ENCODE peak calls at places on chromosomes 7 and 10, in seven cellular contexts. P is Kasumi-1; K is HS-5; O is astrocyte of the spinal cord; E is EL; D is stimulated activated CD4-positive, alpha-beta T cell treated with anti-CD3 and anti-CD28 coated beads, Interleukin-4, amount 100 ng/mL, for 48 hours; U is hippocampal formation. C is an unnamed sample.

GRCh38 chr10:103507235-103508191 is 14.0 kb downstream of the NEURL1 start:
- DNase-seq in K (no peak), O (no peak), P (no peak), E (no peak), U (no peak), D (no peak), C (no peak)

GRCh38 chr7:108257954-108258353 is 127.8 kb upstream of the LAMB4 start:
- DNase-seq in K (no peak), O (no peak), D (no peak), P (no peak), E (no peak), U (no peak), C (no peak)

GRCh38 chr10:110399163-110400094 is 94.7 kb upstream of the SMNDC1 start:
- DNase-seq in E (peak; percentile 99), P (no peak), O (peak; percentile 97), K (peak; percentile 98), U (no peak), D (no peak), C (no peak)

GRCh38 chr10:80718024-80718423 is 180.3 kb downstream of the SH2D4B start:
- DNase-seq in E (no peak), O (no peak), K (no peak), P (no peak), D (no peak), U (no peak), C (no peak)

GRCh38 chr7:10122573-10123100 is 851.0 kb upstream of the PHF14 start:
- DNase-seq in P (no peak), U (peak; percentile 75), K (no peak), E (no peak), O (no peak), D (no peak), C (no peak)

GRCh38 chr7:1137517-1138167 is 22.4 kb downstream of the ZFAND2A start:
- DNase-seq in K (no peak), O (no peak), P (no peak), E (no peak), D (no peak), U (no peak), C (no peak)

GRCh38 chr7:117470777-117471176 is 9.0 kb upstream of the CFTR start:
- DNase-seq in P (no peak), K (no peak), O (no peak), E (no peak), U (no peak), D (no peak), C (no peak)

GRCh38 chr7:30698481-30698880 is 16.2 kb upstream of the CRHR2 start:
- DNase-seq in O (no peak), U (no peak), E (no peak), K (no peak), P (no peak), D (no peak), C (no peak)

GRCh38 chr7:13980474-13980873 is 9.0 kb downstream of the ETV1 start:
- DNase-seq in K (no peak), O (no peak), E (no peak), P (no peak), D (no peak), U (no peak), C (no peak)

GRCh38 chr7:82506702-82507101 is 63.1 kb upstream of the CACNA2D1 start:
- DNase-seq in P (no peak), O (no peak), U (peak; percentile 5), E (no peak), D (no peak), K (no peak), C (no peak)

GRCh38 chr10:69734797-69735468 is 66.8 kb upstream of the COL13A1 start:
- DNase-seq in P (no peak), D (no peak), O (no peak), K (no peak), E (no peak), U (no peak), C (no peak)

GRCh38 chr7:128888039-128888755 is 22.3 kb downstream of the KCP start:
- DNase-seq in K (no peak), U (no peak), O (no peak), D (no peak), E (no peak), P (no peak), C (no peak)

GRCh38 chr7:28347964-28348363 is 64.4 kb upstream of the CREB5 start:
- DNase-seq in D (no peak), P (no peak), E (peak; percentile 65), K (peak; percentile 72), O (no peak), U (no peak), C (no peak)

GRCh38 chr10:23141995-23142394 is 46.6 kb downstream of the MSRB2 start:
- DNase-seq in P (no peak), D (no peak), U (no peak), E (no peak), K (no peak), O (no peak), C (no peak)

GRCh38 chr7:56062382-56062781 is 1.7 kb upstream of the SUMF2 start:
- DNase-seq in U (no peak), E (peak; percentile 81), D (no peak), K (no peak), O (peak; percentile 60), P (no peak), C (no peak)

GRCh38 chr7:35613150-35613549 is 81.8 kb downstream of the HERPUD2 start:
- DNase-seq in D (no peak), K (no peak), P (no peak), E (no peak), U (no peak), O (no peak), C (no peak)

GRCh38 chr10:116880716-116881440 is 31.6 kb downstream of the ENO4 start:
- DNase-seq in K (no peak), E (peak; percentile 9), D (no peak), O (peak; percentile 6), U (no peak), P (no peak), C (no peak)

GRCh38 chr10:57952741-57953140 is 315.0 kb downstream of the IPMK start:
- DNase-seq in P (no peak), E (peak; percentile 59), U (no peak), D (no peak), K (no peak), O (peak; percentile 56), C (no peak)

GRCh38 chr10:132862485-132863420 is 76.8 kb upstream of the NKX6-2 start:
- DNase-seq in O (no peak), U (no peak), K (no peak), D (no peak), P (peak; percentile 50), E (no peak), C (no peak)

GRCh38 chr10:43200538-43201390 is 62.5 kb downstream of the CSGALNACT2 start:
- DNase-seq in D (no peak), E (no peak), K (no peak), U (no peak), P (no peak), O (no peak), C (no peak)

GRCh38 chr7:2968616-2969397 is 74.9 kb downstream of the CARD11 start:
- DNase-seq in P (no peak), U (no peak), E (no peak), K (no peak), O (no peak), D (no peak), C (no peak)

GRCh38 chr7:132377043-132377442 is 199.2 kb downstream of the PLXNA4 start:
- DNase-seq in E (no peak), O (no peak), K (no peak), D (no peak), P (no peak), U (no peak), C (no peak)

GRCh38 chr7:818031-818699 is 14.1 kb upstream of the SUN1 start:
- DNase-seq in U (no peak), O (peak; percentile 74), K (peak; percentile 79), E (peak; percentile 73), P (peak; percentile 27), D (no peak), C (no peak)

GRCh38 chr10:86666538-86666937 is 1.8 kb upstream of the LDB3 start:
- DNase-seq in U (peak; percentile 67), K (no peak), O (no peak), D (no peak), E (no peak), P (no peak), C (no peak)

GRCh38 chr7:44057849-44058758 is 7.3 kb downstream of the PGAM2 start:
- DNase-seq in E (no peak), P (no peak), D (no peak), K (no peak), U (no peak), O (no peak), C (no peak)

GRCh38 chr10:7826971-7827370 is 8.7 kb downstream of the TAF3 start:
- DNase-seq in U (no peak), O (peak; percentile 61), P (peak; percentile 19), K (no peak), E (peak; percentile 63), D (no peak), C (no peak)

GRCh38 chr7:102450242-102450641 is 14.4 kb downstream of the ALKBH4 start:
- DNase-seq in E (no peak), D (no peak), P (no peak), K (no peak), U (no peak), O (no peak), C (no peak)

GRCh38 chr7:96637531-96637930 is 72.1 kb downstream of the SEM1 start:
- DNase-seq in O (no peak), K (no peak), E (no peak), U (no peak), P (no peak), D (no peak), C (no peak)

GRCh38 chr10:98664329-98665042 is 217.8 kb upstream of the HPS1 start:
- DNase-seq in D (peak; percentile 3), E (peak; percentile 30), O (peak; percentile 7), P (peak; percentile 89), K (no peak), U (no peak), C (peak; percentile 12)

GRCh38 chr10:117830832-117831231 is 215.9 kb downstream of the RAB11FIP2 start:
- DNase-seq in D (peak; percentile 7), P (no peak), U (no peak), O (no peak), K (no peak), E (no peak), C (no peak)

GRCh38 chr7:55303220-55303619 is 61.9 kb upstream of the LANCL2 start:
- DNase-seq in E (no peak), P (no peak), K (no peak), U (no peak), D (no peak), O (no peak), C (no peak)

GRCh38 chr7:49001610-49002033 is 77.3 kb downstream of the CDC14C start:
- DNase-seq in D (no peak), U (no peak), K (no peak), E (no peak), O (no peak), P (peak; percentile 82), C (no peak)

GRCh38 chr10:66349726-66350125 is 576.1 kb upstream of the LRRTM3 start:
- DNase-seq in P (no peak), D (no peak), O (peak; percentile 65), E (peak; percentile 6), U (no peak), K (peak; percentile 56), C (no peak)

GRCh38 chr7:86598311-86598710 is 45.4 kb upstream of the GRM3 start:
- DNase-seq in K (no peak), O (no peak), E (peak; percentile 0), U (no peak), D (no peak), P (no peak), C (no peak)

GRCh38 chr7:151020231-151020630 is 4.1 kb downstream of the ATG9B start:
- DNase-seq in K (no peak), O (no peak), D (no peak), U (no peak), E (no peak), P (no peak), C (no peak)

C was measured in GM12891.